ENCODE peak calls at places on chromosomes 3 and 15, in five cellular contexts. U, B, Y, X and G are unnamed samples.

GRCh38 chr3:113589971-113590370 is 57.6 kb downstream of the SIDT1 start:
- DNase-seq in U (no peak), B (no peak), Y (no peak), X (no peak), G (no peak)

GRCh38 chr15:77034620-77035467 is 36.1 kb downstream of the TSPAN3 start:
- DNase-seq in U (peak), B (peak), Y (peak), X (peak), G (peak)

GRCh38 chr3:148997623-148998022 is 6.3 kb downstream of the GYG1 start:
- DNase-seq in U (no peak), B (no peak), Y (no peak), X (no peak), G (no peak)

GRCh38 chr3:37985637-37986320 is 4.8 kb upstream of the VILL start:
- DNase-seq in U (no peak), B (no peak), Y (peak), X (no peak), G (no peak)

GRCh38 chr3:141368062-141368924 is at the start of gene ZBTB38:
- DNase-seq in U (peak), B (peak), Y (peak), X (no peak), G (no peak)

GRCh38 chr3:82001276-82001953 is 240.0 kb upstream of the GBE1 start:
- DNase-seq in U (no peak), B (no peak), Y (no peak), X (no peak), G (no peak)

GRCh38 chr3:133441867-133442270 is 42.0 kb downstream of the BFSP2 start:
- DNase-seq in U (no peak), B (peak), Y (no peak), X (peak), G (no peak)

GRCh38 chr3:123791898-123792297 is 92.2 kb downstream of the MYLK start:
- DNase-seq in U (no peak), B (no peak), Y (no peak), X (no peak), G (no peak)

GRCh38 chr3:192653862-192654261 is 73.5 kb downstream of the FGF12 start:
- DNase-seq in U (no peak), B (no peak), Y (no peak), X (no peak), G (no peak)

GRCh38 chr15:31004220-31004733 is 12.8 kb upstream of the MTMR10 start:
- DNase-seq in U (peak), B (no peak), Y (no peak), X (peak), G (peak)

GRCh38 chr15:32879980-32880379 is 162.2 kb downstream of the GREM1 start:
- DNase-seq in U (no peak), B (no peak), Y (no peak), X (no peak), G (no peak)

GRCh38 chr3:127701281-127701792 is 28.6 kb downstream of the ABTB1 start:
- DNase-seq in U (no peak), B (no peak), Y (no peak), X (no peak), G (no peak)

GRCh38 chr3:19216669-19217337 is 68.5 kb downstream of the KCNH8 start:
- DNase-seq in U (no peak), B (no peak), Y (peak), X (no peak), G (no peak)

GRCh38 chr3:155387571-155387970 is 94.1 kb upstream of the STRIT1 start:
- DNase-seq in U (no peak), B (no peak), Y (no peak), X (no peak), G (no peak)

GRCh38 chr3:113695426-113695817 is 1.0 kb downstream of the USF3 start:
- DNase-seq in U (no peak), B (no peak), Y (no peak), X (peak), G (peak)

GRCh38 chr3:121463745-121464144 is 82.0 kb downstream of the POLQ start:
- DNase-seq in U (no peak), B (no peak), Y (no peak), X (no peak), G (no peak)

GRCh38 chr3:76222115-76222652 is 436.8 kb upstream of the ZNF717 start:
- DNase-seq in U (no peak), B (peak), Y (no peak), X (no peak), G (no peak)